ENCODE peak calls at places on chromosomes 12 and 14, in four cellular contexts. M is fibroblast of the aortic adventitia, R is GM12865, F is astrocyte of the spinal cord. K is an unnamed sample.

GRCh38 chr14:105090493-105091334 is 25.5 kb upstream of the GPR132 start:
- DNase-seq in M (peak), R (peak), F (peak), K (peak)

GRCh38 chr12:62898568-62898967 is 36.4 kb downstream of the PPM1H start:
- DNase-seq in M (no peak), R (peak), F (no peak), K (no peak)

GRCh38 chr14:78448483-78449094 is 278.4 kb downstream of the NRXN3 start:
- DNase-seq in M (peak), R (peak), F (peak), K (peak)

GRCh38 chr12:25459541-25459951 is 93.5 kb downstream of the LMNTD1 start:
- DNase-seq in M (no peak), R (peak), F (no peak), K (no peak)

GRCh38 chr14:100692859-100693558 is 33.7 kb upstream of the DLK1 start:
- DNase-seq in M (peak), R (no peak), F (peak), K (peak)

GRCh38 chr14:91985008-91985407 is 37.5 kb upstream of the FBLN5 start:
- DNase-seq in M (peak), R (no peak), F (peak), K (peak)

GRCh38 chr12:52975820-52976573 is 27.1 kb downstream of the KRT18 start:
- DNase-seq in M (no peak), R (no peak), F (no peak), K (peak)

GRCh38 chr12:54033106-54033979 is 493 bp downstream of the HOXC5 start:
- DNase-seq in M (peak), R (no peak), F (peak), K (no peak)

GRCh38 chr12:50677858-50678257 is 86.0 kb upstream of the ATF1 start:
- DNase-seq in M (peak), R (no peak), F (peak), K (peak)

GRCh38 chr12:56723889-56724659 is 1.0 kb downstream of the NACA start:
- DNase-seq in M (peak), R (peak), F (peak), K (peak)

GRCh38 chr14:22666203-22666893 is 22.2 kb upstream of the OR6J1 start:
- DNase-seq in M (peak), R (no peak), F (no peak), K (peak)

GRCh38 chr12:99620159-99620479 is 27.4 kb upstream of the GARIN6 start:
- DNase-seq in M (no peak), R (no peak), F (no peak), K (no peak)
- TF ChIP-seq CTCF in M (no peak), R (no peak), F (no peak), K (no peak)

GRCh38 chr14:33908540-33909223 is 42.2 kb downstream of the EGLN3 start:
- DNase-seq in M (no peak), R (peak), F (no peak), K (no peak)
- TF ChIP-seq CTCF in M (no peak), R (no peak), F (no peak), K (no peak)

GRCh38 chr12:89525002-89525823 is 617 bp upstream of the GALNT4 start:
- DNase-seq in M (no peak), R (peak), F (peak), K (peak)
- TF ChIP-seq CTCF in M (no peak), R (no peak), F (no peak), K (no peak)

GRCh38 chr12:43728117-43728516 is 30.5 kb downstream of the PUS7L start:
- DNase-seq in M (peak), R (no peak), F (no peak), K (peak)
- TF ChIP-seq CTCF in M (peak), R (peak), F (peak), K (peak)

GRCh38 chr12:23947395-23947794 is 2.1 kb downstream of the SOX5 start:
- DNase-seq in M (no peak), R (no peak), F (no peak), K (no peak)

GRCh38 chr12:23945249-23945648 is 4.2 kb downstream of the SOX5 start:
- DNase-seq in M (no peak), R (no peak), F (no peak), K (no peak)

GRCh38 chr12:23949212-23950010 is at the start of gene SOX5:
- DNase-seq in M (peak), R (no peak), F (peak), K (peak)

GRCh38 chr12:23941780-23942179 is 7.7 kb downstream of the SOX5 start:
- DNase-seq in M (no peak), R (no peak), F (no peak), K (no peak)

DNA sequence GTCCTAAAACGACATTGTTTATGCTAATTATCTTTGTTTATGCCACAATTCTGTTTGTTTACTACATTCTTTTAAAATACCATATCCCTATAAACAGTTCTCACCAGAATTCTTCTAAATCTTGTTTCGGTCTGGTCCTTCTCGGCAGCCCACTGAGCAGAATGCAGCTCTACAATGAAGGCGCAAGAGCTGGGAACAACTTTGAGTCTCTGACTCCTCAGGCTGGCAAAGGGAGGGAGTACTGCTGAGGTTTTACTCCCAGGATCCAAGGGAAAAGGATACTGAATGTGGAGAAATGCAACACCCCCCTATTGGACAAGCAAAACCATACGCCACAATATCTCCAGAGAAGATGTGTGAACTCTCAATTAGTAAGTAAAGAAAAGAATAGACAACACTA is 5.4 kb downstream of the SOX5 start:
- DNase-seq in M (no peak), R (no peak), F (no peak), K (no peak)
- TF ChIP-seq CTCF in M (no peak), R (no peak), F (no peak), K (no peak)

GRCh38 chr12:115630133-115630532 is 647.4 kb downstream of the MED13L start:
- DNase-seq in M (no peak), R (no peak), F (no peak), K (no peak)

GRCh38 chr12:115636546-115636945 is 640.9 kb downstream of the MED13L start:
- DNase-seq in M (no peak), R (no peak), F (peak), K (no peak)

DNA sequence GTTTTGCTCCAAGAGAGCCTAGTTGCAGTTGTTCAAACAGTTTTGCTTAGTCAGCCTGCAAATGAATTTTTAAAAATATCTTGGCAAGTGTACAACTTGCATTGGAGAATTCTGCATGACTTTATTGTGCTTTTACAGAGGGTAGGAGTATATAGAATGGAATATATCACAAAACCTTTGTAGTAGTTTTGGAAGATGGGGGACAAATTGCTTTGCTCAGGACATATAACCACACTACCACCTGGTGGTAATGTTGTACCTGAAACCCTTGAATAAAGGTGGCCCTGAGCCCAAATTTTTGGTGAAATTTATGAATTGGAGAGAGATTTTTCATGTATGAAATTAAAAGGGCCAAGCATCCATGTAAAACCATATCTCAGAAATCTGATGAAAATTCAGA is 645.2 kb downstream of the MED13L start:
- DNase-seq in M (peak), R (peak), F (peak), K (peak)
- TF ChIP-seq CTCF in M (peak), R (no peak), F (peak), K (peak)

GRCh38 chr14:34501997-34502396 is 37.5 kb downstream of the EAPP start:
- DNase-seq in M (peak), R (no peak), F (peak), K (peak)

GRCh38 chr14:34496007-34496678 is 34.1 kb upstream of the SPTSSA start:
- DNase-seq in M (no peak), R (no peak), F (no peak), K (peak)

GRCh38 chr14:34501004-34501580 is 38.4 kb downstream of the EAPP start:
- DNase-seq in M (no peak), R (no peak), F (peak), K (no peak)

GRCh38 chr14:34498684-34499412 is 36.8 kb upstream of the SPTSSA start:
- DNase-seq in M (peak), R (peak), F (peak), K (peak)

GRCh38 chr14:34496679-34497513 is 34.9 kb upstream of the SPTSSA start:
- DNase-seq in M (peak), R (no peak), F (peak), K (peak)
- TF ChIP-seq CTCF in M (peak), R (no peak), F (peak), K (peak)

GRCh38 chr14:102516531-102517411 is 7.2 kb upstream of the ANKRD9 start:
- DNase-seq in M (no peak), R (peak), F (peak), K (no peak)
- TF ChIP-seq CTCF in M (peak), R (peak), F (peak), K (peak)

GRCh38 chr12:105365231-105365630 is 34.7 kb downstream of the C12orf75 start:
- DNase-seq in M (no peak), R (no peak), F (no peak), K (no peak)

GRCh38 chr12:105363890-105364289 is 33.4 kb downstream of the C12orf75 start:
- DNase-seq in M (no peak), R (no peak), F (no peak), K (no peak)

GRCh38 chr12:105368047-105368646 is 37.7 kb downstream of the C12orf75 start:
- DNase-seq in M (no peak), R (no peak), F (no peak), K (no peak)

DNA sequence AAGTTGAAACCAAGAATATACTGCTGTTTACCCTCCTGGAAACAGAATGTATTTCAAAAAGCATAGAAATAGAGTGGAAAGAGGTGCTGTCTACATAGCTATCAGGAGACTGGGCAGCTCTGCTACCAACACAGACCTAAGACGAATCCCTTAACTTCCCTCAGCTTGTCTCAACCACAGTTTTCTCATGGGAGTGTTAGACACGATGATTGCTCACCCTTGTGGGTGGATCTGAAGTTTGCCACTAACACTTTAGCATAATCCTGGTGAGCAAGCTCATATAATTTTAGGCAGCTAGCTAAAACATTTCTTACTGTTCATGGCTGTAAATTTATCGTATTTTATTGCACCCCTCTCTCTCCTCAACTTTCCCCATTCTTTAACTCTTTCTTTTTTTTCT is 38.5 kb downstream of the C12orf75 start:
- DNase-seq in M (peak), R (no peak), F (peak), K (peak)
- TF ChIP-seq CTCF in M (peak), R (no peak), F (peak), K (peak)